ENCODE peak calls at places on chromosome 4, in eight cellular contexts. Q, E, R, M, A, W, V and J are unnamed samples. For H3K4me1 and H3K9me3, the result is how much of the 10 kb centered on the place peaks cover.

GRCh38 chr4:6732441-6733357 is 16.7 kb downstream of the BLOC1S4 start:
- DNase-seq in Q (peak), E (peak), R (peak), M (peak), A (no peak), W (peak), V (no peak), J (peak)

GRCh38 chr4:134027931-134028330 is 173.7 kb downstream of the PABPC4L start:
- DNase-seq in Q (no peak), E (no peak), R (no peak), M (no peak), A (no peak), W (no peak), V (peak), J (no peak)

GRCh38 chr4:165124488-165124887 is 11.8 kb upstream of the TMEM192 start:
- DNase-seq in Q (no peak), E (no peak), R (no peak), M (no peak), A (no peak), W (no peak), V (no peak), J (no peak)

GRCh38 chr4:147799986-147800555 is 68.2 kb downstream of the ARHGAP10 start:
- DNase-seq in Q (peak), E (no peak), R (no peak), M (no peak), A (no peak), W (no peak), V (no peak), J (no peak)

GRCh38 chr4:164536829-164537228 is 217.1 kb upstream of the SMIM31 start:
- DNase-seq in Q (no peak), E (no peak), R (no peak), M (no peak), A (no peak), W (no peak), V (peak), J (no peak)

GRCh38 chr4:184475096-184475461 is 729 bp upstream of the IRF2 start:
- DNase-seq in Q (peak), E (peak), R (peak), M (peak), A (peak), W (peak), V (peak), J (peak)

GRCh38 chr4:126223784-126224407 is 909.1 kb downstream of the FAT4 start:
- DNase-seq in Q (no peak), E (no peak), R (no peak), M (no peak), A (no peak), W (no peak), V (no peak), J (no peak)

GRCh38 chr4:35175894-35176293 is 1068.4 kb downstream of the ARAP2 start:
- DNase-seq in Q (no peak), E (no peak), R (no peak), M (no peak), A (no peak), W (no peak), V (no peak), J (no peak)

GRCh38 chr4:30765022-30765421 is 44.9 kb downstream of the PCDH7 start:
- DNase-seq in Q (no peak), E (no peak), R (no peak), M (no peak), A (no peak), W (no peak), V (no peak), J (no peak)

GRCh38 chr4:10179957-10180602 is 63.5 kb upstream of the WDR1 start:
- DNase-seq in Q (no peak), E (no peak), R (no peak), M (no peak), A (no peak), W (no peak), V (no peak), J (no peak)

GRCh38 chr4:151930372-151930771 is 169.6 kb upstream of the GATB start:
- DNase-seq in Q (no peak), E (no peak), R (no peak), M (no peak), A (no peak), W (no peak), V (no peak), J (no peak)

GRCh38 chr4:184825394-184826314 is at the start of gene ACSL1:
- DNase-seq in Q (peak), E (peak), R (peak), M (peak), A (peak), W (peak), V (peak), J (peak)

GRCh38 chr4:144578681-144579080 is 67.3 kb upstream of the HHIP start:
- DNase-seq in Q (no peak), E (no peak), R (no peak), M (no peak), A (no peak), W (no peak), V (no peak), J (no peak)

GRCh38 chr4:58191086-58191485 is 1080.9 kb upstream of the IGFBP7 start:
- DNase-seq in Q (no peak), E (no peak), R (no peak), M (no peak), A (no peak), W (no peak), V (no peak), J (no peak)

GRCh38 chr4:139229534-139230039 is 50.4 kb downstream of the MGARP start:
- DNase-seq in Q (no peak), E (no peak), R (no peak), M (no peak), A (no peak), W (peak), V (peak), J (no peak)

GRCh38 chr4:21529214-21529613 is 419.4 kb downstream of the KCNIP4 start:
- DNase-seq in Q (no peak), E (no peak), R (no peak), M (no peak), A (no peak), W (no peak), V (no peak), J (no peak)
- TF ChIP-seq POLR2A in Q (no peak), E (no peak), R (no peak), M (no peak), A (no peak), W (no peak), V (no peak), J (no peak)

DNA sequence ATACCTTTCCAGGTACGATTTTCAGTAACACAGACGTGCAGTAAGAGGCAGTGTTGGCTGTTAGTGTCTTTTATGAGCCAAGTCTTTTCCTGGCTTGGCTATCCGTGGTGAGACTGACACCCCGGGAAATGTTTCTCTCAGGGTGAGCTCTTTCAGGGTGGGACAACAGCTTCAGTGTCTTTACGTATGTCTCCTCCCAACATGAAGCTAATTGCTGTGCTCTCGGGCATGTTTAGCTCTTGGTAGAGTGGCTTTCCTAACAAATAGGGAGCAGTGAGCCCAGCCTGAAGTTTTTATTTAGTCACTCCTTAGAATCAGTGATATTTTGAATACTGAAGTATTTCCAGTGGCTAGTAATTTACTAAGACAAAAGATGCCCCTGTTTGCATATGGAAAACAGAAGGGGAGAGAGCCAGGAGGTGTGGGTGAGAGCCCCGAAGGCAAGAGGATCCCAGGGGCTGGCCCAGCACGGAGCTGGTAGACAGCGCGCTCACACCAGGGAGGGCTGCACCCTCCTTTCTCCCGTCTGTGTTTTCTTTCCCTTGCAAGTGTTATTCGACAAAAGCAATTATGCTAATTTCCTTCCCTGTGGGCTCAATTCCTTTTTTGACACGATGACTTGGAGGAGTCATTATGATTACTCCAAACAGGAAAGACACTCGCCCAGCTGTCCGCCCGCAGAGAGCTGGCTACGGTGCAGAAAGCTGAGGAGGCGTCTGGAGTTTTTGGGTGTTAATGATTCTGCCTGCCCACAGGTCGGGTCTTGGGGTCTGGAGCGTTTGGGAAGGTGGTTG is 47.7 kb downstream of the PDGFRA start:
- DNase-seq in Q (no peak), E (no peak), R (no peak), M (no peak), A (no peak), W (no peak), V (no peak), J (no peak)
- H3K4me1 ChIP-seq in Q (under half), E (under half), R (under half), M (under half), A (under half), W (under half), V (under half), J (under half)

DNA sequence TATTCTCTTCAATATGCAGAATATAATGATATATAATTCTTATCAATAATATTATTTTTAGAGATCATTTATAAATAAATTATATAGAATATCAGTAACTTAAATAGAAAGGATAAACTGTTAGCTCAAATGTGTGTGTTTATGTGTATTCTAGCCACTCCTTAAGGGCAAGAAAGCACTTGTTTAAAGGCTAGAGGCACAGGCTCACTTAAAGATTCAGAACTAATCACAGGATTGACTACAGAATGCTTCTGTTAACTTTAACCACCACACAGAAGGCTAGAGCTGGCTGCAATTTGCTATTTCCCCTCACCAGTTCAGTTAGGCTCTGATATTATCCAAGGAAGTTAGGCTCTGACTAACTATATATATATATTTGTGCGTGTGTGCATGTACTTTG is 69.6 kb downstream of the TBCK start:
- DNase-seq in Q (no peak), E (no peak), R (no peak), M (no peak), A (no peak), W (no peak), V (no peak), J (no peak)
- H3K9me3 ChIP-seq in Q (under half), E (under half), R (under half), M (under half), A (under half), W (under half), V (under half), J (under half)

GRCh38 chr4:73869130-73870055 is at the start of gene CXCL1:
- DNase-seq in Q (peak), E (peak), R (peak), M (peak), A (no peak), W (no peak), V (peak), J (no peak)
- TF ChIP-seq POLR2A in Q (no peak), E (no peak), R (no peak), M (no peak), A (no peak), W (no peak), V (no peak), J (no peak)

GRCh38 chr4:112266823-112267222 is 18.9 kb downstream of the TIFA start:
- DNase-seq in Q (no peak), E (no peak), R (no peak), M (no peak), A (no peak), W (no peak), V (no peak), J (no peak)

GRCh38 chr4:112270643-112271484 is 14.8 kb downstream of the TIFA start:
- DNase-seq in Q (no peak), E (no peak), R (no peak), M (no peak), A (no peak), W (no peak), V (no peak), J (no peak)

GRCh38 chr4:112274959-112275358 is 10.7 kb downstream of the TIFA start:
- DNase-seq in Q (no peak), E (no peak), R (no peak), M (no peak), A (no peak), W (no peak), V (no peak), J (no peak)

GRCh38 chr4:112272292-112272691 is 13.4 kb downstream of the TIFA start:
- DNase-seq in Q (no peak), E (no peak), R (no peak), M (no peak), A (no peak), W (no peak), V (no peak), J (no peak)

GRCh38 chr4:112270051-112270450 is 15.7 kb downstream of the TIFA start:
- DNase-seq in Q (no peak), E (no peak), R (no peak), M (no peak), A (no peak), W (no peak), V (no peak), J (no peak)
- H3K4me1 ChIP-seq in Q (under half), E (under half), R (under half), M (under half), A (under half), W (under half), V (under half), J (under half)